ENCODE peak calls at places on chromosomes 13 and 19, in four cellular contexts. U is stomach; O is CD4-positive, alpha-beta T cell; D is ascending aorta. A is an unnamed sample.

GRCh38 chr13:99377641-99378040 is 70.4 kb upstream of the GPR183 start:
- DNase-seq in U (no peak), O (no peak), D (no peak), A (peak)

GRCh38 chr13:77928909-77929308 is 10.3 kb upstream of the EDNRB start:
- DNase-seq in U (no peak), O (no peak), D (no peak), A (no peak)

GRCh38 chr13:112078879-112079526 is 12.1 kb downstream of the SOX1 start:
- DNase-seq in U (no peak), O (no peak), D (no peak), A (peak)

GRCh38 chr13:80101040-80101439 is 239.9 kb downstream of the SPRY2 start:
- DNase-seq in U (no peak), O (no peak), D (no peak), A (no peak)

GRCh38 chr19:4622695-4623421 is 16.5 kb upstream of the TNFAIP8L1 start:
- DNase-seq in U (no peak), O (no peak), D (no peak), A (no peak)

GRCh38 chr13:75612354-75612753 is 23.8 kb upstream of the LMO7 start:
- DNase-seq in U (no peak), O (no peak), D (no peak), A (no peak)

GRCh38 chr19:7733376-7733775 is 1.5 kb upstream of the CLEC4G start:
- DNase-seq in U (no peak), O (no peak), D (no peak), A (no peak)

GRCh38 chr19:31353826-31354225 is 4.6 kb upstream of the TSHZ3 start:
- DNase-seq in U (no peak), O (no peak), D (no peak), A (no peak)

GRCh38 chr19:18440421-18440877 is 2.5 kb upstream of the ISYNA1 start:
- DNase-seq in U (no peak), O (peak), D (no peak), A (no peak)

GRCh38 chr19:46618670-46619231 is 6.1 kb downstream of the PTGIR start:
- DNase-seq in U (peak), O (no peak), D (no peak), A (no peak)

GRCh38 chr13:102028198-102028597 is 373.6 kb downstream of the FGF14 start:
- DNase-seq in U (no peak), O (no peak), D (no peak), A (no peak)

GRCh38 chr19:3849092-3849491 is 19.7 kb downstream of the ZFR2 start:
- DNase-seq in U (peak), O (peak), D (no peak), A (no peak)

GRCh38 chr13:41344358-41344757 is 33.3 kb downstream of the NAA16 start:
- DNase-seq in U (no peak), O (no peak), D (no peak), A (no peak)

GRCh38 chr13:40170091-40170490 is 496.4 kb downstream of the FOXO1 start:
- DNase-seq in U (no peak), O (no peak), D (no peak), A (no peak)

GRCh38 chr19:50427997-50428425 is 4.7 kb upstream of the MYBPC2 start:
- DNase-seq in U (peak), O (peak), D (peak), A (peak)

GRCh38 chr13:89695343-89696257 is 1651.9 kb upstream of the MIR17HG start:
- DNase-seq in U (peak), O (no peak), D (no peak), A (no peak)

GRCh38 chr19:10471909-10472308 is 31.2 kb downstream of the KEAP1 start:
- DNase-seq in U (no peak), O (no peak), D (no peak), A (no peak)

GRCh38 chr13:20118268-20119140 is 42.3 kb downstream of the GJA3 start:
- DNase-seq in U (peak), O (peak), D (peak), A (no peak)

GRCh38 chr13:113090415-113090770 is 15.2 kb upstream of the F7 start:
- DNase-seq in U (no peak), O (no peak), D (no peak), A (no peak)

GRCh38 chr19:8004723-8005513 is 523 bp downstream of the ELAVL1 start:
- DNase-seq in U (no peak), O (no peak), D (no peak), A (no peak)

GRCh38 chr19:35347171-35347929 is at the start of gene FFAR1:
- DNase-seq in U (peak), O (peak), D (peak), A (peak)

DNA sequence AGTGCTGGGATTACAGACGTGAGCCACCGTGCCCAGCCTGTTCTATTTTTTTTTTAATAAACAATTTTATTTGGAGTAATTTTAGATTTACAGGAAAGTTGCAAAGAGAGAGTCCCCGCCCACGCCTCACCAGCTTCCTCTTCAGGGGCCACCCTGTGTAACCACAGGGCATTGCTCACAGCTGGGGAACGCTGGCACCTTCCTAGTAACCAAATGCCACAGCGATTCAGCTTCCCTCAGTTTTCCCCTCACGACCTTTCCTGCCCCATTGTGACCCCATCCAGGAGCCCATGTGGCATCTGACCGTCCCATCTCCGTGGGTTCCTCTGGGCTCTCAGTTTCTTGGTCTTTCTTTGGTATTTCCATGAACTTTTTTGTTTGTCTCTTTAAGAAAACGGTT is 83.9 kb downstream of the GNG7 start:
- DNase-seq in U (peak), O (peak), D (peak), A (no peak)
- TF ChIP-seq CTCF in U (no peak), O (no peak), D (no peak), A (no peak)

DNA sequence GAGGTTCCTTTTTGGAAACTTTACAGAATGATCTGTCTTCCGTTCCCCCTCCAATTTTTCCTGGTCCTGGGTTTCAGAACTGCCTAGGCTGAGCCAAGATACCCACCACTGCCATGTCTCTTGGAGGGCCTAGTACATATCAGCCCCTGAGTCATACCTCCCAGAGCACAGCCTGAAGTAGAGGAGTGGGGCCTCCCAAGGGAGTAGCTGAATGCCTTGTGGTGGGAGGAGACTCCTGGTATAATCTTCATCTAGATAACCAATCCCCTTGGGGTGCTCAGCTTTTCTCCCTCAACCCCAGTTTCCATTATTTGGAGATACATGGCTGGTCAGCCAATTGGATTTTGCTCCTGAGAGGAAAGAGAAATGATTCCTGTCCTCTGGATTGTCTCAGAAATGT is 30.3 kb downstream of the ZNF763 start:
- DNase-seq in U (no peak), O (no peak), D (no peak), A (no peak)
- H3K27ac ChIP-seq in U (no peak), O (no peak), D (no peak), A (no peak)

DNA sequence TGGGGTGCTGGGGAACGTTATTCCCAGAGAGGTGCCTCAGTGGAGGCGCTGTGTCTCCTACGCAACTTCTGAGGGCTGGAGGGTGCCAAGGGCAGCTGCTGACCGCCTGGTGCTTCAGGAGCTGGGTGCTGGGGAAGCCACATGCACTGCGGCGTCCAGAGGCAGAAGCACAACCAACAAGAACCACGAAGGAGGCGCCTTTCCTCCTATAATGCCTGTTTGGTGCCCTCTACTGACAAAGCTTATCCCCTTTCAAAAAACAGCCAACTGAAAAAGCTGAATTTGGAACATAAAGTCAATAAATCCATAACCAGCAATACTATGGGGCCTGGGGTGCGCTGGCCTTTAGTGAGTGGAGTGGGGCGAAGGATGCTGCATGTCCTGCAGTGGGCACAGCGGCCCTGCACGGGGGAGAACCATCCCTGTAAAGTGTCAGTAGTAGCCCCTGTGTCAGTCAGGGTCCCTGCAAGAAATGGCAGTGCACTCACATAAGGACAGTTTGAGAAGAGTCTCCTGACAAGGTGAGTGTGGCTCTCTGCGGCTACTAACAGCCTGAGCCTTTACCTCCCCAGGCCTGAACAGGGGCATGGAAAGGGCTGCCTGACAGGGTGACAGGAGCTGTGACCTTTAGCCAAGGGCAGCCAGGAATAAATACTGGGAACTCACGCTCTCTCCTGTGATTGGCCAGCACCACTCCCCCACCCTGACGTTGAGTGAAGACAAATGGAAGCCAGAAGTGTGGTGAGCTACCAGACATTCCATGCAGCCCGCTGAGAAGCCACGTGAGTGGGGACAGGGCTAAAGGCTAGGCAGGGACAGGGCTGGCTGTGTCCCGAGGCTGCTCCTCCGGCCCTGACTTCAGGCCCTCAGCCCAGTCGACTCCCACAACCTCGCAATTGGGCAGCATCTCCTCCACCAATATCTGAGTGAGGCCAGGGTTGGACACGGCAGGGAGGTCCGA is 4.5 kb upstream of the B3GNT8 start:
- DNase-seq in U (no peak), O (no peak), D (no peak), A (no peak)
- TF ChIP-seq CTCF in U (no peak), O (no peak), D (no peak), A (no peak)

GRCh38 chr13:48449656-48450055 is 36.7 kb upstream of the LPAR6 start:
- DNase-seq in U (no peak), O (no peak), D (no peak), A (no peak)

GRCh38 chr13:48443442-48444208 is 30.7 kb upstream of the LPAR6 start:
- DNase-seq in U (no peak), O (no peak), D (no peak), A (no peak)

GRCh38 chr13:48446454-48446853 is 33.5 kb upstream of the LPAR6 start:
- DNase-seq in U (no peak), O (no peak), D (no peak), A (no peak)

GRCh38 chr13:48448285-48448962 is 35.5 kb upstream of the LPAR6 start:
- DNase-seq in U (no peak), O (no peak), D (no peak), A (no peak)

GRCh38 chr13:48448963-48449614 is 36.2 kb upstream of the LPAR6 start:
- DNase-seq in U (no peak), O (no peak), D (no peak), A (no peak)
- H3K27ac ChIP-seq in U (peak), O (no peak), D (peak), A (peak)

DNA sequence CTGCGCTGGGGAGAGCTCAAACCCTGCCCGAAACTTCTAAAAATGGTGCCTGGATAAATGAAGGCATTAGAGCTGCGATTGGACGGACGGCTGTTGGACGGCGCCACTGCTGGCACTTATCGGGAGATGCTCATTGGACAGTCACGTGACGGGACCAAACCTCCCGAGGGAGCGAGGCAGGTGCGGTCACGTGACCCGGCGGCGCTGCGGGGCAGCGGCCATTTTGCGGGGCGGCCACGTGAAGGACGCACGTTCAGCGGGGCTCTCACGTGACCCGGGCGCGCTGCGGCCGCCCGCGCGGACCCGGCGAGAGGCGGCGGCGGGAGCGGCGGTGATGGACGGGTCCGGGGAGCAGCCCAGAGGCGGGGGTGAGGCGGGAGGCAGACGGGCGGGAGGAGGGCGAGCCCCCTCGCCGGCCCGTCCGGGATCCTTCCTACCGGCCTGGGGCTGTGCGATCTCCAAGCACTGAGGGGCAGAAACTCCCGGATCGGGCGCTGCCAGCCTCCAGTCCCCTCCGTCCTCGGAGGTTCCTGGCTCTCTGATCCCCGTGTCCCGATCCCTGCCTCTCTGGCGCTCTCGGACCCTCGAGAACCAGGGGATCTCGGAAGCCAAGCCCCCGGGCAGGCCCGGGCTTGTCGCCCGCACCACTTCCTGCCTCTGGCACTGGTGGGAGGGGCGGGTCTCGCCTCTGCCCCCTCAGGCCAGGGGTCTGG is at the start of gene BAX:
- DNase-seq in U (peak), O (peak), D (peak), A (no peak)
- TF ChIP-seq CTCF in U (no peak), O (no peak), D (no peak), A (no peak)

GRCh38 chr19:16224266-16225045 is 26.7 kb downstream of the AP1M1 start:
- DNase-seq in U (no peak), O (no peak), D (no peak), A (no peak)
- H3K27ac ChIP-seq in U (no peak), O (no peak), D (no peak), A (no peak)

DNA sequence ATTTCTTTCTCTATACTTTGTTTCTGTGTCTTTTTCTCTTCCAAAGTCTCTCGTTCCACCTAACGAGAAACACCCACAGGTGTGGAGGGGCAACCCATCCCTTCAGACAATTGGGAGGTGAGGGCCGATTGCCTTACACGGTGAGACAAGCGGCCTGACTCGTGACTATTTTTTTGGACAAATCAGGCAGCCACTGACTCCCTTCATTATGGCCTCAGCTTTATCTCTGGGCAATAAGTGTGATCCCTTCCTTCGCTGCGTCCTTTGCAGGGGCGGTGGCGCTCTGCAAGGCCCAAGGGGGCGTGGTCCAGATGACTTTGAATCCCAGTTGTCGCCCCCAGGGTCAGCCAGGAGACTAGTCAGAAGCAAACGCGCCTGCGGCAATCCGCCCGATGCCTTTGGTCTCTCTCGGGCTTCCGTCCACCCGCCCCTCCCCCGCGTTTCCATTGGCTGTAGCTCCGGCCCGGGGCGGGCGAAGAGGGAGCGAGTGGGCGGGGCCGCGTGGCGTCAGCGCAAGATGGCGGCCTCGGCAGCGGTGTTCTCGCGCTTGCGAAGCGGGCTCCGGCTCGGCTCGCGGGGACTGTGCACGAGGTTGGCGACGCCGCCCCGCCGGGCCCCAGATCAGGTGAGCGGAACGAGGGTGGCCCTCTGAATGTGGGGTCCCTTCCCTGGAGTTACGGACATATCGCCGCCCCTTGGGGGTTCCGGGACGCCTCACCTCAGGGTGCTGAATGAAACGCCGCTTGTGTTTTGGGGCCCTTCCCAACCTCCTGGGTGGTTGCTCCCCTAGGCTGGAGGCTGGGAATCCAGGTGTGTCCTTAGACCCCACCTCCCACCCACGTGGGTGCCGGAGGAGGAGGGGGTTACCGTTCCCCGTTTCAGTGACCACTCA is at the start of gene TIMM50:
- DNase-seq in U (peak), O (peak), D (peak), A (no peak)
- TF ChIP-seq CTCF in U (no peak), O (no peak), D (no peak), A (no peak)